ENCODE peak calls at places on chromosomes 1 and 21, in six cellular contexts. E is stromal cell of bone marrow; X is psoas muscle; A is HFFc6; G is activated naive CD8-positive, alpha-beta T cell treated with anti-CD3 and anti-CD28 coated beads for 36 hours; Y is NCI-H1092. I is an unnamed sample.
A peak's percentile ranks its signal among the peaks of the same experiment; 100 is the strongest.

GRCh38 chr1:156860639-156861423 is at the start of gene NTRK1:
- DNase-seq in E (no peak), X (peak; percentile 49), A (no peak), G (peak; percentile 67), Y (peak; percentile 63), I (no peak)

GRCh38 chr1:65688215-65688566 is 104.5 kb upstream of the PDE4B start:
- DNase-seq in E (no peak), X (no peak), A (no peak), G (no peak), Y (no peak), I (no peak)

GRCh38 chr1:154442006-154442740 is 37.0 kb downstream of the IL6R start:
- DNase-seq in E (no peak), X (no peak), A (no peak), G (no peak), Y (no peak), I (no peak)

GRCh38 chr1:245079021-245079609 is 75.7 kb upstream of the KIF26B start:
- DNase-seq in E (peak; percentile 47), X (no peak), A (peak; percentile 53), G (no peak), Y (no peak), I (peak; percentile 28)

GRCh38 chr1:15620155-15620545 is 2.9 kb downstream of the DDI2 start:
- DNase-seq in E (no peak), X (no peak), A (peak; percentile 23), G (no peak), Y (no peak), I (no peak)

GRCh38 chr1:244965182-244965581 is 100.8 kb upstream of the HNRNPU start:
- DNase-seq in E (no peak), X (no peak), A (no peak), G (no peak), Y (no peak), I (no peak)

GRCh38 chr1:226659641-226660040 is 79.4 kb downstream of the ITPKB start:
- DNase-seq in E (no peak), X (no peak), A (no peak), G (no peak), Y (no peak), I (no peak)

GRCh38 chr1:15950302-15950701 is 25.6 kb downstream of the ZBTB17 start:
- DNase-seq in E (no peak), X (no peak), A (no peak), G (peak; percentile 71), Y (no peak), I (no peak)

GRCh38 chr1:109468903-109469302 is 2.6 kb downstream of the SYPL2 start:
- DNase-seq in E (no peak), X (no peak), A (no peak), G (no peak), Y (no peak), I (no peak)

GRCh38 chr21:45416619-45417018 is 11.7 kb downstream of the COL18A1 start:
- DNase-seq in E (no peak), X (no peak), A (no peak), G (no peak), Y (no peak), I (no peak)